ENCODE peak calls at places on chromosomes 5 and 9, in four cellular contexts. A, V, X and G are unnamed samples.
A peak's percentile ranks its signal among the peaks of the same experiment; 100 is the strongest.

GRCh38 chr5:68396722-68397121 is 181.2 kb downstream of the PIK3R1 start:
- DNase-seq in A (no peak), V (no peak), X (no peak), G (no peak)

GRCh38 chr9:35826071-35826701 is 2.3 kb downstream of the FAM221B start:
- DNase-seq in A (peak; percentile 73), V (peak; percentile 33), X (peak; percentile 46), G (peak; percentile 76)

GRCh38 chr9:18798106-18798505 is 234.9 kb downstream of the SAXO1 start:
- DNase-seq in A (peak; percentile 20), V (no peak), X (no peak), G (no peak)

GRCh38 chr9:8401961-8402701 is 602.6 kb upstream of the DMAC1 start:
- DNase-seq in A (no peak), V (no peak), X (no peak), G (no peak)

GRCh38 chr9:137339606-137340462 is 37.8 kb upstream of the NRARP start:
- DNase-seq in A (peak; percentile 34), V (no peak), X (no peak), G (no peak)

GRCh38 chr9:35490910-35491465 is 1.1 kb downstream of the RUSC2 start:
- DNase-seq in A (peak; percentile 59), V (no peak), X (no peak), G (no peak)

GRCh38 chr5:154885438-154885837 is 27.0 kb downstream of the CNOT8 start:
- DNase-seq in A (no peak), V (no peak), X (no peak), G (no peak)

GRCh38 chr9:36441966-36442365 is 41.9 kb upstream of the RNF38 start:
- DNase-seq in A (no peak), V (no peak), X (no peak), G (peak; percentile 89)

GRCh38 chr5:34682926-34683623 is 26.9 kb downstream of the RAI14 start:
- DNase-seq in A (peak; percentile 52), V (no peak), X (no peak), G (no peak)

GRCh38 chr5:141567513-141568117 is 51.2 kb downstream of the DIAPH1 start:
- DNase-seq in A (peak; percentile 17), V (no peak), X (no peak), G (peak; percentile 33)

GRCh38 chr9:110391826-110392485 is 54.3 kb upstream of the TXNDC8 start:
- DNase-seq in A (no peak), V (no peak), X (no peak), G (no peak)

GRCh38 chr5:31232273-31232888 is 38.9 kb downstream of the CDH6 start:
- DNase-seq in A (peak; percentile 74), V (peak; percentile 46), X (peak; percentile 38), G (peak; percentile 78)

GRCh38 chr5:135310328-135310989 is 88.6 kb downstream of the MACROH2A1 start:
- DNase-seq in A (peak; percentile 91), V (no peak), X (no peak), G (no peak)

GRCh38 chr5:32908646-32909045 is 197.5 kb downstream of the NPR3 start:
- DNase-seq in A (no peak), V (no peak), X (no peak), G (no peak)

GRCh38 chr5:157108961-157109360 is at the start of gene HAVCR2:
- DNase-seq in A (no peak), V (no peak), X (no peak), G (no peak)

GRCh38 chr9:86349271-86349670 is 4.9 kb downstream of the TUT7 start:
- DNase-seq in A (peak; percentile 30), V (no peak), X (no peak), G (no peak)

GRCh38 chr9:27022920-27023319 is 17.4 kb upstream of the LRRC19 start:
- DNase-seq in A (no peak), V (no peak), X (no peak), G (no peak)

GRCh38 chr5:79728396-79728795 is 38.8 kb downstream of the CMYA5 start:
- DNase-seq in A (peak; percentile 1), V (no peak), X (no peak), G (no peak)

GRCh38 chr9:136543830-136544548 is 1.9 kb downstream of the NOTCH1 start:
- DNase-seq in A (no peak), V (no peak), X (no peak), G (no peak)

GRCh38 chr9:6640268-6641072 is 5.1 kb downstream of the GLDC start:
- DNase-seq in A (no peak), V (no peak), X (no peak), G (no peak)

GRCh38 chr9:107480386-107480789 is 9.2 kb downstream of the KLF4 start:
- DNase-seq in A (peak; percentile 73), V (no peak), X (no peak), G (no peak)

GRCh38 chr9:6581266-6581665 is 64.3 kb downstream of the GLDC start:
- DNase-seq in A (no peak), V (no peak), X (no peak), G (no peak)

GRCh38 chr9:130985029-130985428 is 23.9 kb upstream of the LAMC3 start:
- DNase-seq in A (no peak), V (no peak), X (no peak), G (no peak)

GRCh38 chr5:1112596-1113331 is 901 bp upstream of the SLC12A7 start:
- DNase-seq in A (no peak), V (no peak), X (no peak), G (no peak)

GRCh38 chr5:76084496-76085285 is 1.5 kb downstream of the SV2C start:
- DNase-seq in A (no peak), V (peak; percentile 54), X (peak; percentile 71), G (peak; percentile 40)

GRCh38 chr5:8138884-8139283 is 269.9 kb downstream of the MTRR start:
- DNase-seq in A (no peak), V (no peak), X (no peak), G (no peak)

GRCh38 chr5:1975406-1975715 is 92.6 kb upstream of the IRX4 start:
- DNase-seq in A (no peak), V (no peak), X (no peak), G (no peak)

GRCh38 chr9:99497641-99498040 is 275.6 kb downstream of the SEC61B start:
- DNase-seq in A (no peak), V (no peak), X (no peak), G (no peak)

GRCh38 chr5:171534009-171534895 is 114.8 kb downstream of the FGF18 start:
- DNase-seq in A (no peak), V (no peak), X (no peak), G (peak; percentile 46)

GRCh38 chr9:11931109-11931508 is 762.1 kb upstream of the TYRP1 start:
- DNase-seq in A (no peak), V (no peak), X (no peak), G (no peak)

GRCh38 chr9:85258229-85258628 is 483.5 kb downstream of the AGTPBP1 start:
- DNase-seq in A (no peak), V (no peak), X (no peak), G (no peak)

GRCh38 chr9:22528485-22528884 is 81.9 kb downstream of the DMRTA1 start:
- DNase-seq in A (peak; percentile 24), V (no peak), X (no peak), G (peak; percentile 53)

GRCh38 chr5:68086857-68087256 is 128.7 kb upstream of the PIK3R1 start:
- DNase-seq in A (peak; percentile 81), V (no peak), X (no peak), G (no peak)

DNA sequence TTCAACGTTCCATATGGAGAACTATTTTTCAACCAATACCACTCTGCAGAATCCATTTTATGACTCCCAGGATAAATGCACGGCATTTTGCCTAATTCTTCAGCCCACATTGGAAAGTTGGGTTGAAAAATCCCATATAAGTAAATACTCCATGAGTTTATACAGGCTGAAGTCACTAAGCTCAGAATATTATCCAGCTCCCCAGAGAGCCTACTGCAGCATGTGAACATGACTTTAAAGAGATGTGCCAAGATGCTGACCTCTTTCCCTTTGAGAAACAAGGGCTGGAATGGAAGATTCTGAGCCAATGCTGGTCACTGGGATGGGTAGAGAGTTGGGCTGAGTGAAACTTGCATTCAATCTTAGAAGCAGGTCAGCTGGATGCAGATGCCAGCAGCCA is 111.9 kb upstream of the SLIT3 start:
- DNase-seq in A (no peak), V (no peak), X (no peak), G (no peak)
- H2BK15ac ChIP-seq in A (no peak overlapping the region), V (no peak overlapping the region), X (no peak overlapping the region), G (no peak overlapping the region)

DNA sequence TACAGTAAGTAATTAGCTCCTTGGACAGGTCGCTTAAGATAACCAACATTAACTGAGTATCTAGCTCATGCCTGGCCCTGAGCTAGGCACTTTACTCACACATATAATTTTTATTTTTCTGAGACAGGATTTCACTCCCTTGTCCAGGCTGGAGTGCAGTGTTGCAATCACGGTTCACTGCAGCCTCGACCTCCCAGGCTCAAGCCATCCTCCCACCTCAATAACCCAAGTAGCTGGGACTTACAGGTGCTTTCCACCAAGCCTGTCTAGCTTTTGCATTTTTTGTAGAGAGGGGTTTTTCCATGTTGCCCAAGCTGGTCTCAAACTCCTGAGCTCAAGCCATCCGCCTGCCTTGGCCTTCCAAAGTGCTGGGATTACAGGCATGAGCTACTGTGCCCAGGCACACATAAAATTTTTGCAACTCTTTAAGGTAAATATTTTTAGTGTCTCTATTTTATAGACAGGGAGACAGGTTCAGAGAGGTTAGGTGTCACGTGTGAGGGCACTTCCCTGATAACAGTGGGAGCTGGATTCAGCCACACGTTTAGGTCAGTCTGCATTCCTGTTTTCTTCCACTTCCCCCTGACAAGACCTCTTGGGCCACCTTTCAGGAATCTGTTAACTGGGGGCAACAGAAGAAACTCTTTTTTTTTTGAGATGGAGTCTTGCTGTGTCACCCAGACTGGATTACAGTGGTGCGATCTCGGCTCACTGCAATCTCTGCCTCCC is 18.2 kb downstream of the HBEGF start:
- DNase-seq in A (no peak), V (no peak), X (no peak), G (peak; percentile 52)
- H3K4me1 ChIP-seq in A (peaks cover 18% of the 10 kb centered on the region), V (peaks cover 19% of the 10 kb centered on the region), X (no peaks in the 10 kb centered on the region), G (peaks cover 9% of the 10 kb centered on the region)

GRCh38 chr5:181223729-181224389 is 778 bp downstream of the TRIM41 start:
- DNase-seq in A (peak; percentile 40), V (peak; percentile 82), X (peak; percentile 89), G (peak; percentile 93)
- H2BK15ac ChIP-seq in A (peak overlapping the region; percentile 30), V (no peak overlapping the region), X (no peak overlapping the region), G (no peak overlapping the region)

GRCh38 chr9:89438194-89438593 is 59.7 kb downstream of the SEMA4D start:
- DNase-seq in A (no peak), V (no peak), X (no peak), G (no peak)

GRCh38 chr9:89437772-89438171 is 60.1 kb downstream of the SEMA4D start:
- DNase-seq in A (no peak), V (no peak), X (no peak), G (no peak)

GRCh38 chr9:89436326-89436725 is 61.6 kb downstream of the SEMA4D start:
- DNase-seq in A (no peak), V (no peak), X (no peak), G (no peak)

GRCh38 chr9:89435315-89435823 is 62.5 kb downstream of the SEMA4D start:
- DNase-seq in A (no peak), V (peak; percentile 18), X (peak; percentile 94), G (peak; percentile 84)

DNA sequence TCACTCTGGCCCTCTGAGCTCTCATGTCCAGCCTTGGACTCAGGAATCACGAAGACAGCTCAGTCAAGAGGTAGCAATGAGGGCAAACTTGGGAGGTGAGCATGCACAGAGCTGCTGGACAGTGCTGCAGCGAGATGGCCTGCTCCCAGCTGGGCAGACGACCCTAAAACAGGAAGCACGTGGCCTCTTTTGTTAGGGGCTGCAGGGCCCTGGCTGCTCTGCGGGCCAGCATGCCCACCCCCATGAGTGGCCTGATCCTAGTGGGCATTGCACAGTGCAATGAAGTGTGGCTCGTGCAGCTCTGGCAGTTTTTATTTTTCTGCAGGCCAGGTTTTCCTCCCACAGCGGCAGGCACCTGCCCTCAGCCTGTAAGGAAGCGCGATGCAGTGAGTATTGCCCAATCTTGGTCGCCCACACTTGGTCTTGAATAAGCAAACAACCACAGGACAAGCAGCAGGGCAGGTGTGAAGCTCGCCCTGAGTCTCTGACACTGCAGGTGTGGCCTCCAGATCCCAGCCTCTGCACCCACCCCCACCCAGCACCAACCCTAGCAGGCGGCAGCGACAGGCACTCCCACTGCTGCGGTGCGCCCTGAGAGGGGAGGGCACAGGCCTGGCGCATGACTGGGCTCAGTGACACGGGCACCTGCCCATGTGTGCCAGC is 60.8 kb downstream of the SEMA4D start:
- DNase-seq in A (no peak), V (no peak), X (no peak), G (no peak)
- H3K4me1 ChIP-seq in A (peaks cover 7% of the 10 kb centered on the region), V (peaks cover 23% of the 10 kb centered on the region), X (peaks cover 27% of the 10 kb centered on the region), G (peaks cover 5% of the 10 kb centered on the region)